ENCODE peak calls at places on chromosomes 1 and 21, in eight cellular contexts. One of them, this sample, is unnamed.
A peak's percentile ranks its signal among the peaks of the same experiment; 100 is the strongest.

GRCh38 chr21:36698160-36699025 is 522 bp upstream of the SIM2 start:
- DNase-seq in left ventricle myocardium inferior: no peak
- DNase-seq in CD4-positive, alpha-beta T cell: no peak
- DNase-seq in gastrocnemius medialis: no peak
- DNase-seq in CD8-positive, alpha-beta T cell: no peak
- DNase-seq in psoas muscle: no peak
- DNase-seq in left lung: no peak
- DNase-seq in neuronal stem cell: peak; percentile 40
- DNase-seq in this sample: no peak

GRCh38 chr1:248791010-248791409 is 34.7 kb downstream of the SH3BP5L start:
- DNase-seq in neuronal stem cell: no peak
- DNase-seq in CD4-positive, alpha-beta T cell: no peak
- DNase-seq in left lung: no peak
- DNase-seq in gastrocnemius medialis: no peak
- DNase-seq in psoas muscle: no peak
- DNase-seq in left ventricle myocardium inferior: no peak
- DNase-seq in CD8-positive, alpha-beta T cell: no peak
- DNase-seq in this sample: no peak

GRCh38 chr1:22420456-22421053 is 31.1 kb upstream of the ZBTB40 start:
- DNase-seq in CD8-positive, alpha-beta T cell: peak; percentile 11
- DNase-seq in left ventricle myocardium inferior: peak; percentile 80
- DNase-seq in neuronal stem cell: peak; percentile 70
- DNase-seq in CD4-positive, alpha-beta T cell: peak; percentile 34
- DNase-seq in psoas muscle: peak; percentile 82
- DNase-seq in left lung: peak; percentile 82
- DNase-seq in gastrocnemius medialis: peak; percentile 76
- DNase-seq in this sample: peak; percentile 45

GRCh38 chr1:78722521-78722920 is 72.9 kb downstream of the IFI44 start:
- DNase-seq in gastrocnemius medialis: no peak
- DNase-seq in left lung: no peak
- DNase-seq in left ventricle myocardium inferior: no peak
- DNase-seq in CD4-positive, alpha-beta T cell: no peak
- DNase-seq in psoas muscle: no peak
- DNase-seq in CD8-positive, alpha-beta T cell: no peak
- DNase-seq in neuronal stem cell: no peak
- DNase-seq in this sample: no peak

GRCh38 chr1:206918076-206918475 is 3.7 kb downstream of the FCMR start:
- DNase-seq in CD8-positive, alpha-beta T cell: no peak
- DNase-seq in left lung: no peak
- DNase-seq in left ventricle myocardium inferior: no peak
- DNase-seq in neuronal stem cell: no peak
- DNase-seq in psoas muscle: no peak
- DNase-seq in gastrocnemius medialis: no peak
- DNase-seq in CD4-positive, alpha-beta T cell: no peak
- DNase-seq in this sample: no peak

GRCh38 chr1:83709662-83710061 is 289.3 kb downstream of the TTLL7 start:
- DNase-seq in psoas muscle: no peak
- DNase-seq in neuronal stem cell: no peak
- DNase-seq in CD8-positive, alpha-beta T cell: no peak
- DNase-seq in gastrocnemius medialis: no peak
- DNase-seq in left ventricle myocardium inferior: no peak
- DNase-seq in left lung: no peak
- DNase-seq in CD4-positive, alpha-beta T cell: no peak
- DNase-seq in this sample: no peak

GRCh38 chr1:228089520-228090380 is 7.2 kb downstream of the ARF1 start:
- DNase-seq in gastrocnemius medialis: peak; percentile 31
- DNase-seq in left lung: peak; percentile 32
- DNase-seq in CD4-positive, alpha-beta T cell: no peak
- DNase-seq in CD8-positive, alpha-beta T cell: no peak
- DNase-seq in psoas muscle: peak; percentile 35
- DNase-seq in neuronal stem cell: no peak
- DNase-seq in left ventricle myocardium inferior: peak; percentile 8
- DNase-seq in this sample: no peak

GRCh38 chr21:39849014-39849655 is 18.1 kb upstream of the PCP4 start:
- DNase-seq in gastrocnemius medialis: no peak
- DNase-seq in CD4-positive, alpha-beta T cell: no peak
- DNase-seq in left ventricle myocardium inferior: no peak
- DNase-seq in neuronal stem cell: no peak
- DNase-seq in psoas muscle: no peak
- DNase-seq in left lung: no peak
- DNase-seq in CD8-positive, alpha-beta T cell: no peak
- DNase-seq in this sample: no peak

GRCh38 chr1:10265027-10265426 is 54.7 kb downstream of the KIF1B start:
- DNase-seq in left ventricle myocardium inferior: no peak
- DNase-seq in left lung: no peak
- DNase-seq in neuronal stem cell: no peak
- DNase-seq in psoas muscle: no peak
- DNase-seq in gastrocnemius medialis: no peak
- DNase-seq in CD4-positive, alpha-beta T cell: no peak
- DNase-seq in CD8-positive, alpha-beta T cell: no peak
- DNase-seq in this sample: no peak

GRCh38 chr1:161954466-161954865 is 69.2 kb downstream of the OLFML2B start:
- DNase-seq in left ventricle myocardium inferior: no peak
- DNase-seq in gastrocnemius medialis: no peak
- DNase-seq in CD8-positive, alpha-beta T cell: no peak
- DNase-seq in psoas muscle: no peak
- DNase-seq in left lung: no peak
- DNase-seq in neuronal stem cell: no peak
- DNase-seq in CD4-positive, alpha-beta T cell: no peak
- DNase-seq in this sample: no peak

GRCh38 chr1:234322979-234323378 is 50.3 kb upstream of the COA6 start:
- DNase-seq in CD8-positive, alpha-beta T cell: peak; percentile 27
- DNase-seq in left ventricle myocardium inferior: no peak
- DNase-seq in left lung: no peak
- DNase-seq in gastrocnemius medialis: no peak
- DNase-seq in psoas muscle: no peak
- DNase-seq in neuronal stem cell: peak; percentile 24
- DNase-seq in CD4-positive, alpha-beta T cell: no peak
- DNase-seq in this sample: no peak

GRCh38 chr1:41437011-41437355 is 47.5 kb downstream of the EDN2 start:
- DNase-seq in psoas muscle: no peak
- DNase-seq in left ventricle myocardium inferior: no peak
- DNase-seq in neuronal stem cell: no peak
- DNase-seq in gastrocnemius medialis: no peak
- DNase-seq in CD4-positive, alpha-beta T cell: no peak
- DNase-seq in CD8-positive, alpha-beta T cell: no peak
- DNase-seq in left lung: no peak
- DNase-seq in this sample: no peak

GRCh38 chr1:41434748-41435449 is 49.6 kb downstream of the EDN2 start:
- DNase-seq in neuronal stem cell: no peak
- DNase-seq in left ventricle myocardium inferior: no peak
- DNase-seq in CD8-positive, alpha-beta T cell: no peak
- DNase-seq in psoas muscle: no peak
- DNase-seq in gastrocnemius medialis: no peak
- DNase-seq in CD4-positive, alpha-beta T cell: no peak
- DNase-seq in left lung: no peak
- DNase-seq in this sample: no peak

GRCh38 chr1:41434306-41434705 is 50.2 kb downstream of the EDN2 start:
- DNase-seq in neuronal stem cell: no peak
- DNase-seq in CD8-positive, alpha-beta T cell: no peak
- DNase-seq in CD4-positive, alpha-beta T cell: no peak
- DNase-seq in gastrocnemius medialis: no peak
- DNase-seq in left ventricle myocardium inferior: no peak
- DNase-seq in psoas muscle: no peak
- DNase-seq in left lung: no peak
- DNase-seq in this sample: no peak

GRCh38 chr1:41436281-41437010 is 48.0 kb downstream of the EDN2 start:
- DNase-seq in left lung: no peak
- DNase-seq in neuronal stem cell: no peak
- DNase-seq in CD8-positive, alpha-beta T cell: no peak
- DNase-seq in gastrocnemius medialis: no peak
- DNase-seq in psoas muscle: no peak
- DNase-seq in CD4-positive, alpha-beta T cell: no peak
- DNase-seq in left ventricle myocardium inferior: no peak
- DNase-seq in this sample: no peak

DNA sequence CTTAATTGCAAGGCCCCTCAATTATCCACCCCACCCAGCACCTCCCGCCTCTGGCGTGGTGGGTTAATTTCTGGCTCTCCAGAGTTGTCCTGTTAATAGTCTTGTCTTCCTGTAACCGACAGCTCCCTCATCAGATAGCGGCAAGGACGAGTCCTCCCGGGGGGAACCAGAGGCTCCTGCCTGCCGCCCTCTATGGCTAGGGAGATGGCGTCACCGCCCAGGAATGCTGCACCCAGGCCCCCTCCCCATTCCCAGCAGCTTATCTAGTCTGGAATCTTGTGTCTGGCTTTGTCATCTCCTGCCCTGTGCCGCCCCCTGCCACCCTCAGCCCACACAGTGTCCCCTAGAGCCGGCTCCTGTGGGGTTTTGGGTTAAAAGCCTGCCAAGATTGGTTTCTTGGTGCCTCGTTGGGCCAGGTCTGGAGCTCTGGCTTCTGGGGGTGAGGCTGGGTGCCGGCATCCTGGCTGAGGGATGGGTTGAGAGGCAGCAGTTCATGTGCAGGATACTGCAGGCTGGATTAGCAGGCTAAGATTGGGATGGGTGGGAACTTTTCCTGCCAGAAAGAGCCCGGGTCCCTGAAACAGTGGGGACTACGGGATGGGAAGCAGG is 48.8 kb downstream of the EDN2 start:
- DNase-seq in neuronal stem cell: peak; percentile 50
- DNase-seq in left ventricle myocardium inferior: no peak
- DNase-seq in left lung: no peak
- DNase-seq in CD8-positive, alpha-beta T cell: no peak
- DNase-seq in psoas muscle: no peak
- DNase-seq in CD4-positive, alpha-beta T cell: no peak
- DNase-seq in gastrocnemius medialis: no peak
- DNase-seq in this sample: no peak
- H3K27ac ChIP-seq in neuronal stem cell: no peak overlapping the region
- H3K27ac ChIP-seq in left ventricle myocardium inferior: no peak overlapping the region
- H3K27ac ChIP-seq in left lung: no peak overlapping the region
- H3K27ac ChIP-seq in CD8-positive, alpha-beta T cell: no peak overlapping the region
- H3K27ac ChIP-seq in psoas muscle: no peak overlapping the region
- H3K27ac ChIP-seq in CD4-positive, alpha-beta T cell: no peak overlapping the region
- H3K27ac ChIP-seq in gastrocnemius medialis: no peak overlapping the region
- H3K27ac ChIP-seq in this sample: no peak overlapping the region

GRCh38 chr1:204558467-204558866 is 42.3 kb downstream of the MDM4 start:
- DNase-seq in CD8-positive, alpha-beta T cell: no peak
- DNase-seq in neuronal stem cell: no peak
- DNase-seq in psoas muscle: no peak
- DNase-seq in left lung: no peak
- DNase-seq in gastrocnemius medialis: no peak
- DNase-seq in left ventricle myocardium inferior: no peak
- DNase-seq in CD4-positive, alpha-beta T cell: no peak
- DNase-seq in this sample: no peak

GRCh38 chr1:204562075-204562990 is 46.1 kb downstream of the MDM4 start:
- DNase-seq in left lung: no peak
- DNase-seq in psoas muscle: no peak
- DNase-seq in gastrocnemius medialis: no peak
- DNase-seq in CD8-positive, alpha-beta T cell: no peak
- DNase-seq in neuronal stem cell: no peak
- DNase-seq in left ventricle myocardium inferior: no peak
- DNase-seq in CD4-positive, alpha-beta T cell: no peak
- DNase-seq in this sample: no peak

GRCh38 chr1:204563324-204563723 is 47.1 kb downstream of the MDM4 start:
- DNase-seq in gastrocnemius medialis: no peak
- DNase-seq in left lung: no peak
- DNase-seq in CD4-positive, alpha-beta T cell: no peak
- DNase-seq in left ventricle myocardium inferior: no peak
- DNase-seq in neuronal stem cell: no peak
- DNase-seq in psoas muscle: no peak
- DNase-seq in CD8-positive, alpha-beta T cell: no peak
- DNase-seq in this sample: no peak

GRCh38 chr1:204563780-204564179 is 47.6 kb downstream of the MDM4 start:
- DNase-seq in gastrocnemius medialis: no peak
- DNase-seq in CD8-positive, alpha-beta T cell: no peak
- DNase-seq in CD4-positive, alpha-beta T cell: no peak
- DNase-seq in left lung: no peak
- DNase-seq in psoas muscle: no peak
- DNase-seq in left ventricle myocardium inferior: no peak
- DNase-seq in neuronal stem cell: no peak
- DNase-seq in this sample: no peak

DNA sequence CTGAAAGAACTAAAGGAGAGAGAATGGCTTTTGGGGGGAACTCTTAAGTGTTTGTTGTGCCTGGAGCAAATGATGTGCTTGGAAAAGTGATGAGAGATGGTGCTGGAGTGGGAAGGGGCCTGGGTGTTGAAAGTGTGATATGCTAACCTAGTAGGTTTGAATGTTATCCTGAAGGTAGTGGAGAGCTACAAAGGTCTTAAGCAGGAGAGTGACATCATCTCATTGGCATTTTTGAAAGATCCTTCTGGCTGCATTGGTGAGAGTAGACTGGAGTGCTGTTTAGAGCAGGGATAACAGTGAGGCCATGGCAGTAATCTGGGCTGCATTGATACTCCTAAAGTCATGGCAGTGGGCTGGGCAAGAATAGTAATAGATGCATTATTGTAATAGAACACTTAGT is 44.4 kb downstream of the MDM4 start:
- DNase-seq in psoas muscle: no peak
- DNase-seq in CD4-positive, alpha-beta T cell: no peak
- DNase-seq in gastrocnemius medialis: no peak
- DNase-seq in neuronal stem cell: no peak
- DNase-seq in CD8-positive, alpha-beta T cell: no peak
- DNase-seq in left ventricle myocardium inferior: no peak
- DNase-seq in left lung: no peak
- DNase-seq in this sample: no peak
- H3K27ac ChIP-seq in psoas muscle: no peak overlapping the region
- H3K27ac ChIP-seq in CD4-positive, alpha-beta T cell: no peak overlapping the region
- H3K27ac ChIP-seq in gastrocnemius medialis: no peak overlapping the region
- H3K27ac ChIP-seq in neuronal stem cell: no peak overlapping the region
- H3K27ac ChIP-seq in CD8-positive, alpha-beta T cell: no peak overlapping the region
- H3K27ac ChIP-seq in left ventricle myocardium inferior: no peak overlapping the region
- H3K27ac ChIP-seq in left lung: no peak overlapping the region
- H3K27ac ChIP-seq in this sample: no peak overlapping the region

GRCh38 chr1:88685239-88685604 is 1.1 kb downstream of the PKN2 start:
- DNase-seq in CD4-positive, alpha-beta T cell: no peak
- DNase-seq in gastrocnemius medialis: no peak
- DNase-seq in CD8-positive, alpha-beta T cell: no peak
- DNase-seq in left lung: no peak
- DNase-seq in neuronal stem cell: no peak
- DNase-seq in psoas muscle: no peak
- DNase-seq in left ventricle myocardium inferior: no peak
- DNase-seq in this sample: no peak
- H3K27ac ChIP-seq in CD4-positive, alpha-beta T cell: peak overlapping the region; percentile 92
- H3K27ac ChIP-seq in gastrocnemius medialis: peak overlapping the region; percentile 92
- H3K27ac ChIP-seq in CD8-positive, alpha-beta T cell: peak overlapping the region; percentile 94
- H3K27ac ChIP-seq in left lung: peak overlapping the region; percentile 98
- H3K27ac ChIP-seq in neuronal stem cell: peak overlapping the region; percentile 96
- H3K27ac ChIP-seq in psoas muscle: peak overlapping the region; percentile 94
- H3K27ac ChIP-seq in left ventricle myocardium inferior: peak overlapping the region; percentile 97
- H3K27ac ChIP-seq in this sample: peak overlapping the region; percentile 37

DNA sequence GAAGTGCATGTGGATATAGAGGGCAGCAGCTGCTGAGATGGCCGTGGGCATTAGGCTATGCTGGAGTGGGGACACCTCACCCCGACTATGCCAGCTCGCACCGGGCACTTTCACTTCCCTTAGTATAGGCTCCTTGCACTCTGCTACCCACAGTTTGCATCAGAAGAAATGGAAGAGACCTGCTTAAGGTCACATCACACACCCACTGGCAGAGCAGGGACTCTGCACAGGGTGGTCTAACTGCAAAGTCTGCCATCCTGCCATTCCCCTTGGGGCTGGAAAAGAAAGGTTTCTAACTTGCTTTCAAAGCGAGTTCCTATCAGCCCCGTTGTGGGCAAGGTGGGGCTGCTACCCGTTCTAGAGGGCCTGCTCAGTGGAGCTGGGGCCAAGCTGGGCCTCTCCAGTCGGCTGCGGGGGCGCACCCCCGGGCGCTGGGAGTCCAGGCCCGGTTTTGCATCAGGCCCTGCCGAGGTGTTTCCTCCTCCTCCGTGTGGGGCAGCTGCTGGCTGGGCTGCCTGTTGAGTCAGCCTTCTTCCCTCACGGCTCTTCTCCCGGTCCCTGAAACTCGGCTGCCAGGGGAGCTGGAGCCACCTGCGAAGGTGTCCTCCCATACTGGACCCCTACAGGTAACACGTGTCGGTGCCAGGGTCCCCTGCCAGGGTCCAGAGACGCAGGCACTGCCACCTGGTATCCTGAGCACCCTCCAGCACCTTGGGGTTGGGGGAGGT is at the start of gene SYTL1:
- DNase-seq in gastrocnemius medialis: no peak
- DNase-seq in neuronal stem cell: no peak
- DNase-seq in CD4-positive, alpha-beta T cell: peak; percentile 45
- DNase-seq in left lung: peak; percentile 76
- DNase-seq in psoas muscle: no peak
- DNase-seq in left ventricle myocardium inferior: no peak
- DNase-seq in CD8-positive, alpha-beta T cell: peak; percentile 62
- DNase-seq in this sample: no peak
- H3K27ac ChIP-seq in gastrocnemius medialis: no peak within 1 kb of the TSS
- H3K27ac ChIP-seq in neuronal stem cell: peak within 1 kb of the TSS; percentile 16
- H3K27ac ChIP-seq in CD4-positive, alpha-beta T cell: peak within 1 kb of the TSS; percentile 84
- H3K27ac ChIP-seq in left lung: peak within 1 kb of the TSS; percentile 62
- H3K27ac ChIP-seq in psoas muscle: no peak within 1 kb of the TSS
- H3K27ac ChIP-seq in left ventricle myocardium inferior: peak within 1 kb of the TSS; percentile 43
- H3K27ac ChIP-seq in CD8-positive, alpha-beta T cell: peak within 1 kb of the TSS; percentile 69
- H3K27ac ChIP-seq in this sample: no peak within 1 kb of the TSS